ENCODE peak calls at places on chromosome 16, in nine cellular contexts. Z is hepatocyte, M is GM23338, A is aorta, D is BJ, L is Peyer's patch, E is AG10803, P is uterus, C is foreskin fibroblast. S is an unnamed sample.

GRCh38 chr16:21339927-21340326 is 61.8 kb upstream of the CRYM start:
- DNase-seq in P (no peak), C (no peak), L (no peak), M (no peak), A (no peak), E (no peak), D (no peak), Z (no peak), S (no peak)

GRCh38 chr16:51035110-51035498 is 116.0 kb downstream of the SALL1 start:
- DNase-seq in Z (no peak), E (peak; percentile 29), P (no peak), A (no peak), M (peak; percentile 10), L (no peak), C (no peak), D (no peak), S (no peak)

GRCh38 chr16:21608647-21609328 is 9.4 kb downstream of the METTL9 start:
- DNase-seq in P (no peak), A (no peak), E (peak; percentile 78), L (no peak), C (no peak), D (no peak), Z (no peak), M (no peak), S (no peak)

GRCh38 chr16:83714286-83714685 is 93.5 kb upstream of the HSBP1 start:
- DNase-seq in D (no peak), L (no peak), P (no peak), Z (no peak), C (no peak), E (peak; percentile 9), M (no peak), A (no peak), S (no peak)

GRCh38 chr16:87586201-87586782 is 16.0 kb upstream of the JPH3 start:
- DNase-seq in Z (no peak), E (no peak), A (peak; percentile 35), D (no peak), L (no peak), M (no peak), C (no peak), P (no peak), S (no peak)

GRCh38 chr16:6946106-6946505 is 386.5 kb upstream of the RBFOX1 start:
- DNase-seq in A (no peak), P (no peak), C (no peak), M (no peak), E (no peak), D (no peak), Z (no peak), L (no peak), S (no peak)

GRCh38 chr16:67942510-67943255 is 1.2 kb downstream of the LCAT start:
- DNase-seq in L (no peak), C (no peak), P (no peak), M (peak; percentile 53), E (no peak), D (no peak), Z (no peak), A (no peak), S (no peak)

GRCh38 chr16:82880361-82880760 is 253.6 kb downstream of the CDH13 start:
- DNase-seq in A (no peak), E (no peak), Z (no peak), C (no peak), M (no peak), D (no peak), L (no peak), P (no peak), S (no peak)

GRCh38 chr16:11032922-11033291 is 88.5 kb downstream of the CLEC16A start:
- DNase-seq in C (peak; percentile 86), L (no peak), Z (peak; percentile 32), P (peak; percentile 78), A (no peak), E (peak; percentile 85), D (no peak), M (peak; percentile 15), S (peak; percentile 87)

GRCh38 chr16:24980077-24980793 is 34.9 kb downstream of the ARHGAP17 start:
- DNase-seq in A (no peak), M (no peak), Z (no peak), E (peak; percentile 27), L (no peak), P (no peak), D (no peak), C (no peak), S (no peak)

GRCh38 chr16:12170103-12171025 is 193.8 kb downstream of the SNX29 start:
- DNase-seq in A (no peak), C (no peak), Z (peak; percentile 24), L (no peak), D (peak; percentile 57), E (peak; percentile 79), M (no peak), P (peak; percentile 44), S (no peak)

GRCh38 chr16:74053784-74054306 is 242.8 kb upstream of the PSMD7 start:
- DNase-seq in L (no peak), Z (no peak), A (no peak), P (no peak), E (no peak), C (no peak), D (no peak), M (no peak), S (no peak)
- H3K4me3 ChIP-seq in L (no peak overlapping the region), Z (no peak overlapping the region), A (no peak overlapping the region), P (no peak overlapping the region), E (no peak overlapping the region), C (no peak overlapping the region), D (no peak overlapping the region), M (no peak overlapping the region), S (no peak overlapping the region)

DNA sequence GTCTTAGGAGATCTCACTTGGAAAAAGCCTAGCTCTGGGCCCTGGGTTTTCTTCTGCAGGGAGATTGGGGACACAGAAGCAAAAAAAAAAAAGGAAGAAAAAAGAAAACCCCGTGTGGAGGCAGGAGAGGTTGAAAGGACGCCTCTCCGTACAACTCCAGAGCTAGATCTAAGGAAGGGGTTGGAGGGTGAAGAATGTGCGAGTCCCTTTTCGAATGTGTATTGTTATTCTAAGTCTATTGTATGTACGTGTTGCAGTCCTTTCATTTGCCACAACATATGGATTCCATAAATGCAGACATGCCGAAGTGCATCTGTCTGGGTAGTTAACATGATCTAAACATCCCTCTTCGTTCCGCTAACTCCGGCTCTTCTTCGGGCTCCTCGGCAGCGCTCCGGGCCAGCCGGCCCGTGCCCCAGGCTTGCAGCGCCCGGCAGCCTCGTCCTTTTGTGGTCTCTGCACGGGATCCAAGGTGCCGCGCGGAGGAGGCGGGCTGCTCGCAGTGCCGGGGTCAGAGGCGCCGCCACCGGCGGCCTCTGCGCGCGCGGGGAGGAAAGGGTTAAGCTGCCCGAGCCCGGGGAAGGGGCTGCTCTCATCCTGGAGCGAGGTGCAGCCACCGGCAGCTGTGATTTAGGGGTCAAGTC is 14.8 kb upstream of the ZFHX3 start:
- DNase-seq in P (no peak), Z (no peak), M (peak; percentile 81), D (no peak), L (no peak), A (no peak), C (no peak), E (no peak), S (no peak)
- H3K4me3 ChIP-seq in P (no peak overlapping the region), Z (no peak overlapping the region), M (peak overlapping the region; percentile 62), D (no peak overlapping the region), L (no peak overlapping the region), A (peak overlapping the region; percentile 1), C (no peak overlapping the region), E (peak overlapping the region; percentile 35), S (peak overlapping the region; percentile 21)

GRCh38 chr16:57299009-57299718 is 14.7 kb upstream of the PLLP start:
- DNase-seq in E (no peak), C (peak; percentile 40), M (peak; percentile 79), Z (peak; percentile 89), A (peak; percentile 74), L (no peak), D (peak; percentile 17), P (no peak), S (no peak)

GRCh38 chr16:57303021-57303909 is 18.8 kb upstream of the PLLP start:
- DNase-seq in Z (no peak), M (no peak), A (no peak), C (no peak), E (no peak), D (no peak), P (no peak), L (no peak), S (no peak)

GRCh38 chr16:57300387-57301125 is 16.1 kb upstream of the PLLP start:
- DNase-seq in Z (peak; percentile 99), A (peak; percentile 99), E (peak; percentile 98), D (peak; percentile 91), C (peak; percentile 97), M (peak; percentile 100), L (peak; percentile 99), P (peak; percentile 99), S (peak; percentile 94)

GRCh38 chr16:57299719-57300386 is 15.4 kb upstream of the PLLP start:
- DNase-seq in P (peak; percentile 91), D (peak; percentile 80), M (peak; percentile 94), A (peak; percentile 91), E (peak; percentile 97), Z (peak; percentile 95), L (peak; percentile 82), C (peak; percentile 74), S (peak; percentile 85)

GRCh38 chr16:57301126-57301817 is 16.8 kb upstream of the PLLP start:
- DNase-seq in C (no peak), P (peak; percentile 53), E (no peak), A (no peak), L (no peak), Z (no peak), D (no peak), M (peak; percentile 65), S (no peak)
- H3K4me3 ChIP-seq in C (peak overlapping the region; percentile 24), P (peak overlapping the region; percentile 30), E (no peak overlapping the region), A (no peak overlapping the region), L (peak overlapping the region; percentile 3), Z (no peak overlapping the region), D (no peak overlapping the region), M (peak overlapping the region; percentile 67), S (peak overlapping the region; percentile 39)

GRCh38 chr16:29963021-29963743 is 1.3 kb downstream of the TMEM219 start:
- DNase-seq in D (no peak), E (no peak), A (no peak), P (no peak), L (no peak), Z (no peak), M (no peak), C (no peak), S (no peak)
- H3K4me3 ChIP-seq in D (peak overlapping the region; percentile 86), E (peak overlapping the region; percentile 87), A (peak overlapping the region; percentile 29), P (peak overlapping the region; percentile 67), L (peak overlapping the region; percentile 69), Z (peak overlapping the region; percentile 54), M (no peak overlapping the region), C (peak overlapping the region; percentile 64), S (peak overlapping the region; percentile 74)

GRCh38 chr16:78506372-78507193 is 407.1 kb downstream of the WWOX start:
- DNase-seq in P (no peak), M (no peak), A (no peak), E (peak; percentile 1), L (no peak), C (no peak), D (no peak), Z (peak; percentile 30), S (no peak)
- H3K4me3 ChIP-seq in P (peak overlapping the region; percentile 23), M (no peak overlapping the region), A (peak overlapping the region; percentile 7), E (peak overlapping the region; percentile 37), L (peak overlapping the region; percentile 20), C (no peak overlapping the region), D (no peak overlapping the region), Z (no peak overlapping the region), S (no peak overlapping the region)

GRCh38 chr16:2501938-2502900 is 11.5 kb upstream of the ATP6V0C start:
- DNase-seq in Z (no peak), M (no peak), P (no peak), A (no peak), C (no peak), L (no peak), D (no peak), E (no peak), S (no peak)
- H3K4me3 ChIP-seq in Z (no peak overlapping the region), M (peak overlapping the region; percentile 69), P (no peak overlapping the region), A (no peak overlapping the region), C (no peak overlapping the region), L (no peak overlapping the region), D (no peak overlapping the region), E (no peak overlapping the region), S (no peak overlapping the region)

S was measured in skeletal muscle cell.